ENCODE peak calls at places on chromosome 14, in ten cellular contexts. One of them, this sample, is unnamed.

GRCh38 chr14:106013879-106014376 is 487.5 kb downstream of the TMEM121 start:
- DNase-seq in brain microvascular endothelial cell: no peak
- DNase-seq in mesothelial cell of epicardium: no peak
- DNase-seq in NCI-H1105: no peak
- DNase-seq in AG09319: no peak
- DNase-seq in thoracic aorta: no peak
- DNase-seq in activated naive CD4-positive, alpha-beta T cell: no peak
- DNase-seq in HCEC 1CT: no peak
- DNase-seq in CD8-positive, alpha-beta memory T cell: peak; percentile 20
- DNase-seq in stimulated activated CD8-positive, alpha-beta memory T cell treated with anti-CD3 and anti-CD28 coated beads, Interleukin-4, amount 100 ng/mL, for 1 hour: no peak
- DNase-seq in this sample: peak; percentile 81

GRCh38 chr14:74905595-74906142 is 17.4 kb downstream of the RPS6KL1 start:
- DNase-seq in brain microvascular endothelial cell: no peak
- DNase-seq in mesothelial cell of epicardium: peak; percentile 86
- DNase-seq in NCI-H1105: peak; percentile 46
- DNase-seq in AG09319: no peak
- DNase-seq in thoracic aorta: no peak
- DNase-seq in activated naive CD4-positive, alpha-beta T cell: peak; percentile 55
- DNase-seq in HCEC 1CT: no peak
- DNase-seq in CD8-positive, alpha-beta memory T cell: peak; percentile 61
- DNase-seq in stimulated activated CD8-positive, alpha-beta memory T cell treated with anti-CD3 and anti-CD28 coated beads, Interleukin-4, amount 100 ng/mL, for 1 hour: peak; percentile 65
- DNase-seq in this sample: peak; percentile 78

GRCh38 chr14:99273025-99273723 is 1.2 kb upstream of the BCL11B start:
- DNase-seq in brain microvascular endothelial cell: no peak
- DNase-seq in mesothelial cell of epicardium: peak; percentile 64
- DNase-seq in NCI-H1105: peak; percentile 69
- DNase-seq in AG09319: no peak
- DNase-seq in thoracic aorta: no peak
- DNase-seq in activated naive CD4-positive, alpha-beta T cell: no peak
- DNase-seq in HCEC 1CT: no peak
- DNase-seq in CD8-positive, alpha-beta memory T cell: no peak
- DNase-seq in stimulated activated CD8-positive, alpha-beta memory T cell treated with anti-CD3 and anti-CD28 coated beads, Interleukin-4, amount 100 ng/mL, for 1 hour: no peak
- DNase-seq in this sample: no peak

GRCh38 chr14:94124582-94125377 is 4.6 kb downstream of the IFI27L2 start:
- DNase-seq in brain microvascular endothelial cell: no peak
- DNase-seq in mesothelial cell of epicardium: peak; percentile 10
- DNase-seq in NCI-H1105: no peak
- DNase-seq in AG09319: no peak
- DNase-seq in thoracic aorta: no peak
- DNase-seq in activated naive CD4-positive, alpha-beta T cell: no peak
- DNase-seq in HCEC 1CT: no peak
- DNase-seq in CD8-positive, alpha-beta memory T cell: no peak
- DNase-seq in stimulated activated CD8-positive, alpha-beta memory T cell treated with anti-CD3 and anti-CD28 coated beads, Interleukin-4, amount 100 ng/mL, for 1 hour: no peak
- DNase-seq in this sample: no peak

GRCh38 chr14:69460093-69460701 is 24.3 kb upstream of the PLEKHD1 start:
- DNase-seq in brain microvascular endothelial cell: peak; percentile 90
- DNase-seq in mesothelial cell of epicardium: peak; percentile 52
- DNase-seq in NCI-H1105: peak; percentile 55
- DNase-seq in AG09319: peak; percentile 69
- DNase-seq in thoracic aorta: no peak
- DNase-seq in activated naive CD4-positive, alpha-beta T cell: no peak
- DNase-seq in HCEC 1CT: peak; percentile 90
- DNase-seq in CD8-positive, alpha-beta memory T cell: peak; percentile 24
- DNase-seq in stimulated activated CD8-positive, alpha-beta memory T cell treated with anti-CD3 and anti-CD28 coated beads, Interleukin-4, amount 100 ng/mL, for 1 hour: peak; percentile 14
- DNase-seq in this sample: no peak

GRCh38 chr14:29390046-29390841 is 537.4 kb downstream of the PRKD1 start:
- DNase-seq in brain microvascular endothelial cell: no peak
- DNase-seq in mesothelial cell of epicardium: no peak
- DNase-seq in NCI-H1105: peak; percentile 88
- DNase-seq in AG09319: no peak
- DNase-seq in thoracic aorta: no peak
- DNase-seq in activated naive CD4-positive, alpha-beta T cell: no peak
- DNase-seq in HCEC 1CT: no peak
- DNase-seq in CD8-positive, alpha-beta memory T cell: no peak
- DNase-seq in stimulated activated CD8-positive, alpha-beta memory T cell treated with anti-CD3 and anti-CD28 coated beads, Interleukin-4, amount 100 ng/mL, for 1 hour: no peak
- DNase-seq in this sample: no peak

GRCh38 chr14:22460461-22461195 is 128.4 kb downstream of the DAD1 start:
- DNase-seq in brain microvascular endothelial cell: peak; percentile 21
- DNase-seq in mesothelial cell of epicardium: no peak
- DNase-seq in NCI-H1105: no peak
- DNase-seq in AG09319: no peak
- DNase-seq in thoracic aorta: no peak
- DNase-seq in activated naive CD4-positive, alpha-beta T cell: no peak
- DNase-seq in HCEC 1CT: no peak
- DNase-seq in CD8-positive, alpha-beta memory T cell: no peak
- DNase-seq in stimulated activated CD8-positive, alpha-beta memory T cell treated with anti-CD3 and anti-CD28 coated beads, Interleukin-4, amount 100 ng/mL, for 1 hour: no peak
- DNase-seq in this sample: no peak

GRCh38 chr14:37088816-37089215 is 83.6 kb downstream of the SLC25A21 start:
- DNase-seq in brain microvascular endothelial cell: no peak
- DNase-seq in mesothelial cell of epicardium: no peak
- DNase-seq in NCI-H1105: no peak
- DNase-seq in AG09319: no peak
- DNase-seq in thoracic aorta: no peak
- DNase-seq in activated naive CD4-positive, alpha-beta T cell: no peak
- DNase-seq in HCEC 1CT: no peak
- DNase-seq in CD8-positive, alpha-beta memory T cell: no peak
- DNase-seq in stimulated activated CD8-positive, alpha-beta memory T cell treated with anti-CD3 and anti-CD28 coated beads, Interleukin-4, amount 100 ng/mL, for 1 hour: no peak
- DNase-seq in this sample: no peak

GRCh38 chr14:61609143-61609851 is 86.0 kb upstream of the HIF1A start:
- DNase-seq in brain microvascular endothelial cell: no peak
- DNase-seq in mesothelial cell of epicardium: no peak
- DNase-seq in NCI-H1105: peak; percentile 51
- DNase-seq in AG09319: no peak
- DNase-seq in thoracic aorta: no peak
- DNase-seq in activated naive CD4-positive, alpha-beta T cell: no peak
- DNase-seq in HCEC 1CT: peak; percentile 77
- DNase-seq in CD8-positive, alpha-beta memory T cell: no peak
- DNase-seq in stimulated activated CD8-positive, alpha-beta memory T cell treated with anti-CD3 and anti-CD28 coated beads, Interleukin-4, amount 100 ng/mL, for 1 hour: no peak
- DNase-seq in this sample: no peak

GRCh38 chr14:99055816-99056215 is 216.2 kb downstream of the BCL11B start:
- DNase-seq in brain microvascular endothelial cell: no peak
- DNase-seq in mesothelial cell of epicardium: no peak
- DNase-seq in NCI-H1105: no peak
- DNase-seq in AG09319: no peak
- DNase-seq in thoracic aorta: no peak
- DNase-seq in activated naive CD4-positive, alpha-beta T cell: no peak
- DNase-seq in HCEC 1CT: no peak
- DNase-seq in CD8-positive, alpha-beta memory T cell: peak; percentile 79
- DNase-seq in stimulated activated CD8-positive, alpha-beta memory T cell treated with anti-CD3 and anti-CD28 coated beads, Interleukin-4, amount 100 ng/mL, for 1 hour: peak; percentile 30
- DNase-seq in this sample: no peak